ENCODE peak calls at places on chromosome 5, in eight cellular contexts. N, R, T, H, J, A, Z and I are unnamed samples.

GRCh38 chr5:80082731-80083114 is 47.6 kb downstream of the THBS4 start:
- DNase-seq in Z (peak; percentile 70), A (no peak), H (peak; percentile 83), J (peak; percentile 83), T (peak; percentile 92), N (peak; percentile 87), R (peak; percentile 33), I (peak; percentile 61)

GRCh38 chr5:151078490-151079262 is 2.2 kb downstream of the TNIP1 start:
- DNase-seq in J (peak; percentile 37), A (no peak), H (no peak), N (no peak), T (no peak), R (no peak), Z (no peak), I (no peak)

GRCh38 chr5:124371121-124371706 is 375.2 kb downstream of the ZNF608 start:
- DNase-seq in T (no peak), J (no peak), A (no peak), H (no peak), R (no peak), Z (peak; percentile 4), N (peak; percentile 39), I (no peak)

GRCh38 chr5:175059687-175060194 is 335.4 kb downstream of the MSX2 start:
- DNase-seq in R (peak; percentile 63), Z (peak; percentile 62), N (no peak), A (no peak), H (peak; percentile 85), J (peak; percentile 36), T (peak; percentile 77), I (no peak)

GRCh38 chr5:54520438-54520846 is 2.9 kb downstream of the SNX18 start:
- DNase-seq in J (peak; percentile 44), Z (peak; percentile 56), T (peak; percentile 38), H (no peak), A (no peak), R (no peak), N (peak; percentile 54), I (peak; percentile 70)

GRCh38 chr5:117788596-117788995 is 1199.8 kb downstream of the DTWD2 start:
- DNase-seq in R (no peak), A (no peak), N (peak; percentile 5), Z (peak; percentile 31), H (no peak), J (no peak), T (no peak), I (no peak)

GRCh38 chr5:145854651-145855258 is 18.1 kb downstream of the GRXCR2 start:
- DNase-seq in A (peak; percentile 36), T (no peak), J (no peak), Z (peak; percentile 83), R (no peak), N (peak; percentile 74), H (no peak), I (no peak)

GRCh38 chr5:150166193-150167162 is at the start of gene CDX1:
- DNase-seq in Z (no peak), R (no peak), A (no peak), J (no peak), T (no peak), H (no peak), N (no peak), I (no peak)

GRCh38 chr5:113447651-113448050 is 12.9 kb upstream of the TSSK1B start:
- DNase-seq in Z (no peak), R (peak; percentile 41), J (no peak), T (peak; percentile 81), H (no peak), N (peak; percentile 22), A (no peak), I (no peak)

GRCh38 chr5:154311362-154311761 is 120.8 kb downstream of the GALNT10 start:
- DNase-seq in J (no peak), A (no peak), R (no peak), N (no peak), T (no peak), H (no peak), Z (no peak), I (no peak)

GRCh38 chr5:127820910-127821553 is 117.8 kb downstream of the CCDC192 start:
- DNase-seq in H (no peak), A (peak; percentile 62), J (no peak), R (no peak), T (no peak), Z (peak; percentile 79), N (no peak), I (no peak)

GRCh38 chr5:58365791-58366190 is 94.1 kb downstream of the PLK2 start:
- DNase-seq in Z (no peak), T (no peak), R (no peak), H (no peak), A (no peak), J (no peak), N (no peak), I (no peak)

GRCh38 chr5:135046661-135047346 is 12.8 kb upstream of the PITX1 start:
- DNase-seq in T (no peak), J (no peak), N (no peak), H (no peak), Z (no peak), R (no peak), A (no peak), I (no peak)

GRCh38 chr5:54176066-54176835 is 134.1 kb downstream of the ARL15 start:
- DNase-seq in A (no peak), R (no peak), N (no peak), H (no peak), Z (no peak), T (no peak), J (no peak), I (no peak)

GRCh38 chr5:151205411-151205810 is 18.5 kb downstream of the CCDC69 start:
- DNase-seq in N (no peak), J (no peak), T (no peak), H (no peak), R (no peak), A (no peak), Z (no peak), I (no peak)

GRCh38 chr5:169302491-169303118 is 1.7 kb upstream of the SLIT3 start:
- DNase-seq in Z (peak; percentile 73), T (peak; percentile 85), A (peak; percentile 45), J (peak; percentile 58), N (peak; percentile 90), H (peak; percentile 78), R (peak; percentile 90), I (no peak)

GRCh38 chr5:34648039-34648438 is 8.1 kb upstream of the RAI14 start:
- DNase-seq in J (no peak), H (no peak), R (no peak), N (no peak), T (no peak), Z (no peak), A (no peak), I (no peak)

GRCh38 chr5:78819166-78819565 is 165.9 kb downstream of the ARSB start:
- DNase-seq in Z (no peak), R (no peak), N (peak; percentile 38), H (no peak), T (no peak), J (no peak), A (no peak), I (no peak)

DNA sequence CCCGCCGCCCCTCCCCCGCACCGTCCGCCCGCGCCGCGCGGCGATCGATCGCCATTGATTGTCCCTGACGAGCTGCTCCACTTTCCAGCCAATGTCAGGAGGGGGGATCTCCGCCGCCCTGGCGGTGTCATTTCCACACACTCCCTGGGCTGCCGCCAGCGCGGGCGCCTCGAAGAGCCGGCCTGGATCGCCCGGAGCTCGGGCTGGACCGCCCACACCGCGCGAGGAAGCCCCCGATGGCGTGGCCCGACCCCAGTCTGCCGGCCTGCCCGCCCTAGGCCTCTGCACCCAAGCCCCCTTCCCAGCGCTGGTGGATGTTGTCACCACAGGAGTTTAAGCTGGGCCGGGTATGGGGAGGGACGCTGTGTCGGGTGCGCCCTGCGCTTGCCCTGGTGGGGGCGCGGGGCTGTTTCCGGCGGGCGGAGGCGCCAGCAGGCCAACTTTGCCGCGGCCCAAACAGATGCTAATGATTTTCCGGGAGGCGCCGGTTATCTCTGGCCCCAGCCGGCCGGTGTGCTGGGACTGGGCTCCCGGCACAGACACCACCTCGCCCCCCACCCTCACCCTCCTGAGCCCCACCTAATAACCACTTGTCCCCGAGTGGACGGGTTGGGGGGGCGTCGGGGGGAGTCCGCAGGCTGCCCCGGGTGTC is 10.6 kb upstream of the CXXC5 start:
- DNase-seq in T (peak; percentile 94), H (peak; percentile 87), Z (peak; percentile 74), J (peak; percentile 89), A (no peak), N (peak; percentile 85), R (peak; percentile 75), I (peak; percentile 71)
- TF ChIP-seq CTCF in T (peak; percentile 25), H (peak; percentile 21), Z (no peak), J (peak; percentile 38), A (peak; percentile 48), N (no peak), R (peak; percentile 37), I (no peak)

GRCh38 chr5:81800797-81801196 is 49.9 kb upstream of the SSBP2 start:
- DNase-seq in H (no peak), T (no peak), N (peak; percentile 14), A (no peak), Z (no peak), R (no peak), J (no peak), I (no peak)
- TF ChIP-seq CTCF in H (no peak), T (no peak), N (no peak), A (no peak), Z (no peak), R (no peak), J (no peak), I (no peak)

GRCh38 chr5:62561896-62562295 is 16.7 kb upstream of the LRRC70 start:
- DNase-seq in Z (no peak), A (no peak), N (no peak), T (no peak), H (no peak), R (no peak), J (no peak), I (no peak)

GRCh38 chr5:62564101-62564500 is 14.5 kb upstream of the LRRC70 start:
- DNase-seq in R (no peak), A (no peak), Z (no peak), J (no peak), N (no peak), T (no peak), H (no peak), I (no peak)

GRCh38 chr5:62558941-62559340 is 19.7 kb upstream of the LRRC70 start:
- DNase-seq in R (no peak), A (no peak), N (no peak), J (no peak), T (no peak), Z (no peak), H (no peak), I (no peak)

GRCh38 chr5:62560786-62561185 is 17.8 kb upstream of the LRRC70 start:
- DNase-seq in J (no peak), N (no peak), R (no peak), H (no peak), T (no peak), A (no peak), Z (no peak), I (no peak)

DNA sequence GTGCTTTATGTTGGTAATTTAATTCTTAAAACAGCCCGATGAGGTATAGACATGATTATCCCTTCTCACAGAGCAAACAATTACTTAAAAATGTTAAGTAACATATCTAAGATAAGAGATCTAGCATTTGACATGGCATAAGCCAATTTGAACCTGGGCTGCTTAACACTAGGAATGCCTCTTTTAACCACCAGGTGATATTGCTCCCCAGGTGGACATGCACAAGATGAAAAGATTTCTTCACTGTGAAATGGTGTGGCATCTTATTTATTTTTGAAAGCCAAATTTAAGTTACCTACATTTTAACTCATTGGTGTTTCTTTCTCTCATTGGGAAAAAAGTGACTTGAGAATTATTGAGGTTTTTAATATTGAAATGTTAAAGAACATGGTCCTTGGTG is 15.8 kb upstream of the LRRC70 start:
- DNase-seq in R (no peak), A (no peak), N (no peak), Z (no peak), T (no peak), H (no peak), J (no peak), I (no peak)
- TF ChIP-seq CTCF in R (peak; percentile 30), A (no peak), N (no peak), Z (no peak), T (no peak), H (no peak), J (no peak), I (no peak)

GRCh38 chr5:141234109-141234508 is 11.0 kb downstream of the PCDHB14 start:
- DNase-seq in J (no peak), H (no peak), N (peak; percentile 31), Z (peak; percentile 3), R (no peak), A (no peak), T (no peak), I (no peak)
- TF ChIP-seq CTCF in J (no peak), H (no peak), N (peak; percentile 13), Z (peak; percentile 36), R (no peak), A (peak; percentile 28), T (no peak), I (no peak)